ENCODE peak calls at places on chromosome 7, in ten cellular contexts. X, O, M, W, R, T, U, P, K and E are unnamed samples.
A peak's percentile ranks its signal among the peaks of the same experiment; 100 is the strongest.

GRCh38 chr7:128849804-128850490 is 12.7 kb upstream of the ATP6V1F start:
- ATAC-seq in O (no peak), X (no peak), U (no peak), M (no peak), P (no peak), T (no peak), R (no peak), K (no peak), W (no peak), E (no peak)

GRCh38 chr7:103772171-103772570 is 217.3 kb downstream of the RELN start:
- ATAC-seq in W (no peak), R (no peak), M (no peak), X (no peak), O (no peak), T (no peak), U (no peak), K (no peak), P (no peak), E (no peak)

GRCh38 chr7:127959770-127960169 is 71.5 kb downstream of the LRRC4 start:
- ATAC-seq in P (no peak), M (peak; percentile 53), T (no peak), O (no peak), K (no peak), X (no peak), U (no peak), R (no peak), W (no peak), E (no peak)

GRCh38 chr7:73707045-73707631 is 12.3 kb downstream of the STX1A start:
- ATAC-seq in W (peak; percentile 70), P (no peak), X (no peak), K (peak; percentile 55), M (no peak), T (peak; percentile 48), O (no peak), U (no peak), R (peak; percentile 39), E (no peak)

GRCh38 chr7:107622429-107622828 is 38.2 kb upstream of the SLC26A4 start:
- ATAC-seq in P (peak; percentile 70), M (peak; percentile 78), U (no peak), R (peak; percentile 82), K (peak; percentile 68), O (peak; percentile 41), W (no peak), X (no peak), T (peak; percentile 57), E (peak; percentile 36)

GRCh38 chr7:158633055-158633956 is 45.7 kb upstream of the PTPRN2 start:
- ATAC-seq in K (peak; percentile 18), P (no peak), W (no peak), O (no peak), R (peak; percentile 89), T (peak; percentile 18), M (peak; percentile 81), X (no peak), U (no peak), E (peak; percentile 80)

GRCh38 chr7:128021361-128021760 is 9.9 kb downstream of the LRRC4 start:
- ATAC-seq in U (no peak), O (no peak), W (no peak), P (no peak), K (peak; percentile 4), T (no peak), M (peak; percentile 61), X (no peak), R (peak; percentile 43), E (no peak)

GRCh38 chr7:68505721-68506120 is 1092.6 kb upstream of the AUTS2 start:
- ATAC-seq in U (no peak), O (no peak), R (no peak), W (no peak), M (no peak), K (no peak), X (no peak), T (no peak), P (no peak), E (no peak)

GRCh38 chr7:17530249-17530648 is 231.8 kb downstream of the AHR start:
- ATAC-seq in X (no peak), W (no peak), U (no peak), K (no peak), O (peak; percentile 57), R (no peak), T (no peak), P (no peak), M (no peak), E (no peak)

GRCh38 chr7:131238260-131238940 is 89.3 kb upstream of the MKLN1 start:
- ATAC-seq in K (no peak), P (peak; percentile 40), O (no peak), W (peak; percentile 50), T (peak; percentile 65), R (peak; percentile 48), M (no peak), U (no peak), X (peak; percentile 66), E (no peak)

GRCh38 chr7:43112088-43112940 is at the start of gene HECW1:
- ATAC-seq in R (no peak), P (no peak), M (no peak), W (no peak), X (no peak), T (no peak), O (no peak), K (no peak), U (no peak), E (no peak)

GRCh38 chr7:33922820-33923219 is 17.5 kb downstream of the BMPER start:
- ATAC-seq in P (no peak), W (no peak), R (no peak), T (no peak), U (no peak), M (no peak), O (no peak), X (no peak), K (no peak), E (no peak)

GRCh38 chr7:120898710-120899499 is 41.0 kb upstream of the TSPAN12 start:
- ATAC-seq in W (no peak), X (no peak), U (no peak), O (no peak), P (no peak), M (no peak), K (no peak), T (no peak), R (no peak), E (peak; percentile 53)

GRCh38 chr7:155813791-155814568 is 1.7 kb upstream of the SHH start:
- ATAC-seq in X (no peak), M (peak; percentile 2), U (no peak), R (no peak), P (no peak), W (no peak), T (no peak), K (no peak), O (no peak), E (no peak)

GRCh38 chr7:140078392-140078791 is 15.6 kb upstream of the PARP12 start:
- ATAC-seq in W (no peak), U (no peak), K (no peak), X (peak; percentile 21), O (no peak), M (no peak), P (no peak), R (no peak), T (no peak), E (no peak)